ENCODE peak calls at places on chromosomes 2 and 18, in eight cellular contexts. One of them, this sample, is unnamed.
A peak's percentile ranks its signal among the peaks of the same experiment; 100 is the strongest.

GRCh38 chr2:215758691-215759090 is 254.7 kb downstream of the MREG start:
- DNase-seq in kidney: no peak
- DNase-seq in PC-9: no peak
- DNase-seq in colonic mucosa: no peak
- DNase-seq in activated CD8-positive, alpha-beta T cell treated with anti-CD3 and anti-CD28 coated beads, Interleukin-2, amount 10 ng/mL, durations not matched to agents 7 days and 5 days: no peak
- DNase-seq in adipocyte: peak; percentile 15
- DNase-seq in AG09319: no peak
- DNase-seq in RWPE1: no peak
- DNase-seq in this sample: no peak

GRCh38 chr2:94977826-94978225 is 47.7 kb upstream of the MAL start:
- DNase-seq in kidney: no peak
- DNase-seq in PC-9: no peak
- DNase-seq in colonic mucosa: no peak
- DNase-seq in activated CD8-positive, alpha-beta T cell treated with anti-CD3 and anti-CD28 coated beads, Interleukin-2, amount 10 ng/mL, durations not matched to agents 7 days and 5 days: no peak
- DNase-seq in adipocyte: no peak
- DNase-seq in AG09319: no peak
- DNase-seq in RWPE1: no peak
- DNase-seq in this sample: no peak

GRCh38 chr2:45743531-45744391 is 92.3 kb downstream of the PRKCE start:
- DNase-seq in kidney: no peak
- DNase-seq in PC-9: no peak
- DNase-seq in colonic mucosa: peak; percentile 44
- DNase-seq in activated CD8-positive, alpha-beta T cell treated with anti-CD3 and anti-CD28 coated beads, Interleukin-2, amount 10 ng/mL, durations not matched to agents 7 days and 5 days: no peak
- DNase-seq in adipocyte: peak; percentile 55
- DNase-seq in AG09319: peak; percentile 75
- DNase-seq in RWPE1: no peak
- DNase-seq in this sample: no peak

GRCh38 chr18:39960545-39960944 is 1994.5 kb upstream of the PIK3C3 start:
- DNase-seq in kidney: no peak
- DNase-seq in PC-9: no peak
- DNase-seq in colonic mucosa: no peak
- DNase-seq in activated CD8-positive, alpha-beta T cell treated with anti-CD3 and anti-CD28 coated beads, Interleukin-2, amount 10 ng/mL, durations not matched to agents 7 days and 5 days: no peak
- DNase-seq in adipocyte: no peak
- DNase-seq in AG09319: no peak
- DNase-seq in RWPE1: peak; percentile 25
- DNase-seq in this sample: no peak

GRCh38 chr18:76892832-76893231 is 70.5 kb downstream of the ZNF236 start:
- DNase-seq in kidney: no peak
- DNase-seq in PC-9: no peak
- DNase-seq in colonic mucosa: no peak
- DNase-seq in activated CD8-positive, alpha-beta T cell treated with anti-CD3 and anti-CD28 coated beads, Interleukin-2, amount 10 ng/mL, durations not matched to agents 7 days and 5 days: no peak
- DNase-seq in adipocyte: no peak
- DNase-seq in AG09319: no peak
- DNase-seq in RWPE1: no peak
- DNase-seq in this sample: no peak

GRCh38 chr2:230929381-230930148 is 4.5 kb upstream of the GPR55 start:
- DNase-seq in kidney: no peak
- DNase-seq in PC-9: no peak
- DNase-seq in colonic mucosa: no peak
- DNase-seq in activated CD8-positive, alpha-beta T cell treated with anti-CD3 and anti-CD28 coated beads, Interleukin-2, amount 10 ng/mL, durations not matched to agents 7 days and 5 days: no peak
- DNase-seq in adipocyte: no peak
- DNase-seq in AG09319: no peak
- DNase-seq in RWPE1: no peak
- DNase-seq in this sample: no peak

GRCh38 chr2:176612736-176613135 is 343.5 kb downstream of the MTX2 start:
- DNase-seq in kidney: no peak
- DNase-seq in PC-9: peak; percentile 69
- DNase-seq in colonic mucosa: no peak
- DNase-seq in activated CD8-positive, alpha-beta T cell treated with anti-CD3 and anti-CD28 coated beads, Interleukin-2, amount 10 ng/mL, durations not matched to agents 7 days and 5 days: no peak
- DNase-seq in adipocyte: no peak
- DNase-seq in AG09319: no peak
- DNase-seq in RWPE1: peak; percentile 67
- DNase-seq in this sample: no peak

GRCh38 chr18:46385124-46385523 is 271.9 kb downstream of the LOXHD1 start:
- DNase-seq in kidney: no peak
- DNase-seq in PC-9: no peak
- DNase-seq in colonic mucosa: no peak
- DNase-seq in activated CD8-positive, alpha-beta T cell treated with anti-CD3 and anti-CD28 coated beads, Interleukin-2, amount 10 ng/mL, durations not matched to agents 7 days and 5 days: no peak
- DNase-seq in adipocyte: no peak
- DNase-seq in AG09319: no peak
- DNase-seq in RWPE1: no peak
- DNase-seq in this sample: no peak

GRCh38 chr2:67646714-67647333 is 249.7 kb downstream of the ETAA1 start:
- DNase-seq in kidney: no peak
- DNase-seq in PC-9: no peak
- DNase-seq in colonic mucosa: no peak
- DNase-seq in activated CD8-positive, alpha-beta T cell treated with anti-CD3 and anti-CD28 coated beads, Interleukin-2, amount 10 ng/mL, durations not matched to agents 7 days and 5 days: no peak
- DNase-seq in adipocyte: no peak
- DNase-seq in AG09319: no peak
- DNase-seq in RWPE1: no peak
- DNase-seq in this sample: no peak

GRCh38 chr2:66553370-66553769 is 118.4 kb downstream of the MEIS1 start:
- DNase-seq in kidney: no peak
- DNase-seq in PC-9: peak; percentile 74
- DNase-seq in colonic mucosa: no peak
- DNase-seq in activated CD8-positive, alpha-beta T cell treated with anti-CD3 and anti-CD28 coated beads, Interleukin-2, amount 10 ng/mL, durations not matched to agents 7 days and 5 days: no peak
- DNase-seq in adipocyte: peak; percentile 15
- DNase-seq in AG09319: no peak
- DNase-seq in RWPE1: no peak
- DNase-seq in this sample: no peak

GRCh38 chr18:45891806-45892205 is 66.3 kb downstream of the SIGLEC15 start:
- DNase-seq in kidney: no peak
- DNase-seq in PC-9: no peak
- DNase-seq in colonic mucosa: no peak
- DNase-seq in activated CD8-positive, alpha-beta T cell treated with anti-CD3 and anti-CD28 coated beads, Interleukin-2, amount 10 ng/mL, durations not matched to agents 7 days and 5 days: no peak
- DNase-seq in adipocyte: no peak
- DNase-seq in AG09319: no peak
- DNase-seq in RWPE1: no peak
- DNase-seq in this sample: no peak

GRCh38 chr2:10282621-10283105 is 20.0 kb upstream of the HPCAL1 start:
- DNase-seq in kidney: peak; percentile 27
- DNase-seq in PC-9: peak; percentile 46
- DNase-seq in colonic mucosa: no peak
- DNase-seq in activated CD8-positive, alpha-beta T cell treated with anti-CD3 and anti-CD28 coated beads, Interleukin-2, amount 10 ng/mL, durations not matched to agents 7 days and 5 days: no peak
- DNase-seq in adipocyte: no peak
- DNase-seq in AG09319: no peak
- DNase-seq in RWPE1: no peak
- DNase-seq in this sample: no peak

GRCh38 chr2:55364189-55365055 is 55.2 kb downstream of the CCDC88A start:
- DNase-seq in kidney: no peak
- DNase-seq in PC-9: peak; percentile 65
- DNase-seq in colonic mucosa: peak; percentile 26
- DNase-seq in activated CD8-positive, alpha-beta T cell treated with anti-CD3 and anti-CD28 coated beads, Interleukin-2, amount 10 ng/mL, durations not matched to agents 7 days and 5 days: no peak
- DNase-seq in adipocyte: peak; percentile 96
- DNase-seq in AG09319: peak; percentile 87
- DNase-seq in RWPE1: peak; percentile 65
- DNase-seq in this sample: no peak

GRCh38 chr2:11458753-11459152 is 7.2 kb downstream of the E2F6 start:
- DNase-seq in kidney: no peak
- DNase-seq in PC-9: no peak
- DNase-seq in colonic mucosa: no peak
- DNase-seq in activated CD8-positive, alpha-beta T cell treated with anti-CD3 and anti-CD28 coated beads, Interleukin-2, amount 10 ng/mL, durations not matched to agents 7 days and 5 days: no peak
- DNase-seq in adipocyte: no peak
- DNase-seq in AG09319: no peak
- DNase-seq in RWPE1: no peak
- DNase-seq in this sample: no peak

GRCh38 chr2:201538025-201538424 is 86.5 kb downstream of the STRADB start:
- DNase-seq in kidney: no peak
- DNase-seq in PC-9: no peak
- DNase-seq in colonic mucosa: no peak
- DNase-seq in activated CD8-positive, alpha-beta T cell treated with anti-CD3 and anti-CD28 coated beads, Interleukin-2, amount 10 ng/mL, durations not matched to agents 7 days and 5 days: no peak
- DNase-seq in adipocyte: no peak
- DNase-seq in AG09319: no peak
- DNase-seq in RWPE1: no peak
- DNase-seq in this sample: no peak

GRCh38 chr2:23916727-23917458 is 10.0 kb downstream of the ATAD2B start:
- DNase-seq in kidney: no peak
- DNase-seq in PC-9: peak; percentile 46
- DNase-seq in colonic mucosa: no peak
- DNase-seq in activated CD8-positive, alpha-beta T cell treated with anti-CD3 and anti-CD28 coated beads, Interleukin-2, amount 10 ng/mL, durations not matched to agents 7 days and 5 days: peak; percentile 35
- DNase-seq in adipocyte: no peak
- DNase-seq in AG09319: no peak
- DNase-seq in RWPE1: no peak
- DNase-seq in this sample: no peak

GRCh38 chr2:126614529-126615279 is 41.3 kb upstream of the GYPC start:
- DNase-seq in kidney: no peak
- DNase-seq in PC-9: no peak
- DNase-seq in colonic mucosa: no peak
- DNase-seq in activated CD8-positive, alpha-beta T cell treated with anti-CD3 and anti-CD28 coated beads, Interleukin-2, amount 10 ng/mL, durations not matched to agents 7 days and 5 days: no peak
- DNase-seq in adipocyte: peak; percentile 47
- DNase-seq in AG09319: no peak
- DNase-seq in RWPE1: no peak
- DNase-seq in this sample: no peak

GRCh38 chr2:52658598-52658997 is 1109.0 kb upstream of the CHAC2 start:
- DNase-seq in kidney: no peak
- DNase-seq in PC-9: no peak
- DNase-seq in colonic mucosa: no peak
- DNase-seq in activated CD8-positive, alpha-beta T cell treated with anti-CD3 and anti-CD28 coated beads, Interleukin-2, amount 10 ng/mL, durations not matched to agents 7 days and 5 days: no peak
- DNase-seq in adipocyte: peak; percentile 33
- DNase-seq in AG09319: no peak
- DNase-seq in RWPE1: no peak
- DNase-seq in this sample: no peak

GRCh38 chr2:73830871-73831401 is 2.2 kb downstream of the STAMBP start:
- DNase-seq in kidney: no peak
- DNase-seq in PC-9: peak; percentile 73
- DNase-seq in colonic mucosa: no peak
- DNase-seq in activated CD8-positive, alpha-beta T cell treated with anti-CD3 and anti-CD28 coated beads, Interleukin-2, amount 10 ng/mL, durations not matched to agents 7 days and 5 days: no peak
- DNase-seq in adipocyte: peak; percentile 43
- DNase-seq in AG09319: peak; percentile 50
- DNase-seq in RWPE1: peak; percentile 84
- DNase-seq in this sample: no peak

GRCh38 chr2:203599509-203599908 is 64.4 kb upstream of the RAPH1 start:
- DNase-seq in kidney: no peak
- DNase-seq in PC-9: no peak
- DNase-seq in colonic mucosa: no peak
- DNase-seq in activated CD8-positive, alpha-beta T cell treated with anti-CD3 and anti-CD28 coated beads, Interleukin-2, amount 10 ng/mL, durations not matched to agents 7 days and 5 days: no peak
- DNase-seq in adipocyte: no peak
- DNase-seq in AG09319: no peak
- DNase-seq in RWPE1: no peak
- DNase-seq in this sample: no peak

GRCh38 chr2:173903611-173904394 is 61.4 kb downstream of the SP3 start:
- DNase-seq in kidney: no peak
- DNase-seq in PC-9: no peak
- DNase-seq in colonic mucosa: no peak
- DNase-seq in activated CD8-positive, alpha-beta T cell treated with anti-CD3 and anti-CD28 coated beads, Interleukin-2, amount 10 ng/mL, durations not matched to agents 7 days and 5 days: no peak
- DNase-seq in adipocyte: no peak
- DNase-seq in AG09319: no peak
- DNase-seq in RWPE1: no peak
- DNase-seq in this sample: no peak

GRCh38 chr18:3577456-3577855 is 127.5 kb downstream of the TGIF1 start:
- DNase-seq in kidney: no peak
- DNase-seq in PC-9: no peak
- DNase-seq in colonic mucosa: no peak
- DNase-seq in activated CD8-positive, alpha-beta T cell treated with anti-CD3 and anti-CD28 coated beads, Interleukin-2, amount 10 ng/mL, durations not matched to agents 7 days and 5 days: no peak
- DNase-seq in adipocyte: no peak
- DNase-seq in AG09319: no peak
- DNase-seq in RWPE1: no peak
- DNase-seq in this sample: no peak

GRCh38 chr18:11005528-11005927 is 143.8 kb downstream of the PIEZO2 start:
- DNase-seq in kidney: no peak
- DNase-seq in PC-9: no peak
- DNase-seq in colonic mucosa: peak; percentile 42
- DNase-seq in activated CD8-positive, alpha-beta T cell treated with anti-CD3 and anti-CD28 coated beads, Interleukin-2, amount 10 ng/mL, durations not matched to agents 7 days and 5 days: no peak
- DNase-seq in adipocyte: no peak
- DNase-seq in AG09319: no peak
- DNase-seq in RWPE1: peak; percentile 52
- DNase-seq in this sample: no peak

GRCh38 chr2:102117488-102117887 is 25.1 kb upstream of the IL1R1 start:
- DNase-seq in kidney: no peak
- DNase-seq in PC-9: no peak
- DNase-seq in colonic mucosa: no peak
- DNase-seq in activated CD8-positive, alpha-beta T cell treated with anti-CD3 and anti-CD28 coated beads, Interleukin-2, amount 10 ng/mL, durations not matched to agents 7 days and 5 days: no peak
- DNase-seq in adipocyte: no peak
- DNase-seq in AG09319: no peak
- DNase-seq in RWPE1: no peak
- DNase-seq in this sample: no peak

GRCh38 chr2:27884546-27884945 is 5.6 kb downstream of the RBKS start:
- DNase-seq in kidney: no peak
- DNase-seq in PC-9: no peak
- DNase-seq in colonic mucosa: no peak
- DNase-seq in activated CD8-positive, alpha-beta T cell treated with anti-CD3 and anti-CD28 coated beads, Interleukin-2, amount 10 ng/mL, durations not matched to agents 7 days and 5 days: no peak
- DNase-seq in adipocyte: no peak
- DNase-seq in AG09319: no peak
- DNase-seq in RWPE1: no peak
- DNase-seq in this sample: no peak

GRCh38 chr2:238290079-238290478 is 1.7 kb upstream of the PER2 start:
- DNase-seq in kidney: no peak
- DNase-seq in PC-9: peak; percentile 92
- DNase-seq in colonic mucosa: peak; percentile 94
- DNase-seq in activated CD8-positive, alpha-beta T cell treated with anti-CD3 and anti-CD28 coated beads, Interleukin-2, amount 10 ng/mL, durations not matched to agents 7 days and 5 days: peak; percentile 34
- DNase-seq in adipocyte: no peak
- DNase-seq in AG09319: no peak
- DNase-seq in RWPE1: peak; percentile 93
- DNase-seq in this sample: no peak

GRCh38 chr18:62566199-62566598 is 43.4 kb downstream of the ZCCHC2 start:
- DNase-seq in kidney: no peak
- DNase-seq in PC-9: no peak
- DNase-seq in colonic mucosa: peak; percentile 45
- DNase-seq in activated CD8-positive, alpha-beta T cell treated with anti-CD3 and anti-CD28 coated beads, Interleukin-2, amount 10 ng/mL, durations not matched to agents 7 days and 5 days: no peak
- DNase-seq in adipocyte: no peak
- DNase-seq in AG09319: no peak
- DNase-seq in RWPE1: no peak
- DNase-seq in this sample: no peak

GRCh38 chr18:55968550-55968949 is 380.6 kb upstream of the TCF4 start:
- DNase-seq in kidney: no peak
- DNase-seq in PC-9: no peak
- DNase-seq in colonic mucosa: no peak
- DNase-seq in activated CD8-positive, alpha-beta T cell treated with anti-CD3 and anti-CD28 coated beads, Interleukin-2, amount 10 ng/mL, durations not matched to agents 7 days and 5 days: no peak
- DNase-seq in adipocyte: no peak
- DNase-seq in AG09319: no peak
- DNase-seq in RWPE1: peak; percentile 20
- DNase-seq in this sample: no peak

GRCh38 chr2:221309888-221310287 is 262.2 kb downstream of the EPHA4 start:
- DNase-seq in kidney: no peak
- DNase-seq in PC-9: no peak
- DNase-seq in colonic mucosa: peak; percentile 25
- DNase-seq in activated CD8-positive, alpha-beta T cell treated with anti-CD3 and anti-CD28 coated beads, Interleukin-2, amount 10 ng/mL, durations not matched to agents 7 days and 5 days: no peak
- DNase-seq in adipocyte: no peak
- DNase-seq in AG09319: no peak
- DNase-seq in RWPE1: no peak
- DNase-seq in this sample: no peak